ENCODE peak calls at places on chromosomes 16 and 17, in ten cellular contexts. O, M, Q, I, N, H, S, X, L and A are unnamed samples.

GRCh38 chr16:67966549-67967182 is 1.8 kb downstream of the SLC12A4 start:
- DNase-seq in O (peak), M (no peak), Q (no peak), I (peak), N (peak), H (no peak), S (no peak), X (no peak), L (no peak), A (peak)

GRCh38 chr17:41223821-41224220 is 2.6 kb upstream of the KRTAP9-2 start:
- DNase-seq in O (no peak), M (no peak), Q (no peak), I (no peak), N (no peak), H (no peak), S (no peak), X (no peak), L (no peak), A (no peak)

GRCh38 chr16:89194340-89195311 is 5.7 kb downstream of the SLC22A31 start:
- DNase-seq in O (no peak), M (no peak), Q (no peak), I (no peak), N (no peak), H (no peak), S (no peak), X (peak), L (no peak), A (no peak)

GRCh38 chr16:81410643-81411235 is 33.9 kb upstream of the CMIP start:
- DNase-seq in O (no peak), M (no peak), Q (no peak), I (no peak), N (no peak), H (no peak), S (no peak), X (no peak), L (no peak), A (no peak)

GRCh38 chr17:142102-142661 is 4.8 kb downstream of the SCGB1C2 start:
- DNase-seq in O (no peak), M (no peak), Q (peak), I (no peak), N (no peak), H (no peak), S (no peak), X (peak), L (no peak), A (peak)

GRCh38 chr17:17781591-17782424 is 55.0 kb downstream of the SREBF1 start:
- DNase-seq in O (peak), M (peak), Q (peak), I (no peak), N (peak), H (peak), S (peak), X (peak), L (no peak), A (peak)

GRCh38 chr16:22220076-22220453 is 14.0 kb downstream of the EEF2K start:
- DNase-seq in O (no peak), M (no peak), Q (peak), I (peak), N (peak), H (no peak), S (no peak), X (peak), L (no peak), A (no peak)

GRCh38 chr17:21194210-21194609 is 19.8 kb downstream of the TMEM11 start:
- DNase-seq in O (no peak), M (no peak), Q (no peak), I (no peak), N (no peak), H (no peak), S (no peak), X (no peak), L (no peak), A (no peak)

GRCh38 chr17:82023447-82024241 is 539 bp downstream of the LRRC45 start:
- DNase-seq in O (peak), M (no peak), Q (no peak), I (no peak), N (no peak), H (no peak), S (no peak), X (no peak), L (no peak), A (peak)

GRCh38 chr16:82027629-82028035 is 7.4 kb upstream of the HSD17B2 start:
- DNase-seq in O (no peak), M (no peak), Q (no peak), I (no peak), N (no peak), H (no peak), S (no peak), X (no peak), L (no peak), A (no peak)

GRCh38 chr17:6239237-6239798 is 169.1 kb downstream of the WSCD1 start:
- DNase-seq in O (no peak), M (no peak), Q (no peak), I (no peak), N (no peak), H (no peak), S (no peak), X (no peak), L (no peak), A (no peak)

GRCh38 chr16:64687796-64688195 is 434.1 kb downstream of the CDH11 start:
- DNase-seq in O (no peak), M (no peak), Q (no peak), I (no peak), N (no peak), H (no peak), S (no peak), X (no peak), L (no peak), A (peak)

GRCh38 chr16:56610609-56611111 is 2.3 kb downstream of the MT2A start:
- DNase-seq in O (no peak), M (no peak), Q (no peak), I (no peak), N (no peak), H (no peak), S (no peak), X (no peak), L (no peak), A (no peak)

GRCh38 chr16:69318911-69319289 is 7.8 kb downstream of the VPS4A start:
- DNase-seq in O (no peak), M (no peak), Q (no peak), I (no peak), N (peak), H (no peak), S (no peak), X (peak), L (no peak), A (no peak)

GRCh38 chr17:81020767-81021497 is 14.0 kb upstream of the BAIAP2 start:
- DNase-seq in O (no peak), M (no peak), Q (peak), I (no peak), N (no peak), H (peak), S (no peak), X (peak), L (no peak), A (peak)

GRCh38 chr16:56242740-56243139 is 51.5 kb downstream of the GNAO1 start:
- DNase-seq in O (no peak), M (no peak), Q (no peak), I (no peak), N (no peak), H (no peak), S (no peak), X (no peak), L (no peak), A (no peak)

GRCh38 chr17:45992904-45993303 is 6.1 kb upstream of the STH start:
- DNase-seq in O (no peak), M (no peak), Q (no peak), I (no peak), N (no peak), H (no peak), S (no peak), X (no peak), L (no peak), A (no peak)

GRCh38 chr17:50095626-50096037 is 481 bp downstream of the PDK2 start:
- DNase-seq in O (no peak), M (no peak), Q (no peak), I (no peak), N (no peak), H (no peak), S (no peak), X (no peak), L (no peak), A (no peak)

GRCh38 chr17:51672058-51672457 is 411.7 kb downstream of the UTP18 start:
- DNase-seq in O (no peak), M (peak), Q (no peak), I (no peak), N (no peak), H (no peak), S (no peak), X (no peak), L (no peak), A (no peak)

GRCh38 chr16:30369091-30369937 is 980 bp downstream of the TBC1D10B start:
- DNase-seq in O (no peak), M (no peak), Q (no peak), I (no peak), N (no peak), H (no peak), S (no peak), X (no peak), L (no peak), A (no peak)

GRCh38 chr17:80545499-80545826 is 825 bp downstream of the RPTOR start:
- DNase-seq in O (no peak), M (no peak), Q (no peak), I (no peak), N (no peak), H (no peak), S (no peak), X (no peak), L (no peak), A (no peak)

GRCh38 chr16:61617214-61617783 is 418.9 kb downstream of the CDH8 start:
- DNase-seq in O (no peak), M (no peak), Q (no peak), I (no peak), N (no peak), H (no peak), S (no peak), X (no peak), L (no peak), A (no peak)